ENCODE peak calls at places on chromosome 2, in ten cellular contexts. K is progenitor cell of endocrine pancreas; L is neural progenitor cell; J is MCF 10A; O is stimulated activated CD4-positive, alpha-beta T cell treated with anti-CD3 and anti-CD28 coated beads, Interleukin-1b, Interleukin-23, amount 100 ng/mL, for 24 hours; I is KBM-7; E is anterior cingulate cortex; W is foreskin melanocyte; P is stimulated activated naive B cell treated with anti-CD40 and anti-IgM and Interleukin-4, amounts not matched to agents 10 μg/mL and 1 μg/mL and 100 μg/mL, for 72 hours; B is Kasumi-1. C is an unnamed sample.

GRCh38 chr2:230814616-230815015 is 50.1 kb upstream of the ITM2C start:
- DNase-seq in K (no peak), L (peak), J (peak), O (no peak), I (peak), E (no peak), W (no peak), P (no peak), B (peak), C (no peak)

GRCh38 chr2:240574386-240575100 is 6.3 kb downstream of the RNPEPL1 start:
- DNase-seq in K (no peak), L (no peak), J (no peak), O (no peak), I (no peak), E (no peak), W (no peak), P (no peak), B (no peak), C (no peak)

GRCh38 chr2:84132371-84132770 is 326.7 kb downstream of the SUCLG1 start:
- DNase-seq in K (no peak), L (no peak), J (no peak), O (no peak), I (no peak), E (no peak), W (no peak), P (no peak), B (no peak), C (no peak)

GRCh38 chr2:26744953-26745352 is 19.1 kb upstream of the SLC35F6 start:
- DNase-seq in K (no peak), L (no peak), J (no peak), O (no peak), I (no peak), E (no peak), W (no peak), P (no peak), B (no peak), C (no peak)

GRCh38 chr2:127424598-127425379 is 6.6 kb downstream of the PROC start:
- DNase-seq in K (no peak), L (no peak), J (no peak), O (no peak), I (no peak), E (no peak), W (no peak), P (no peak), B (no peak), C (no peak)

GRCh38 chr2:8656160-8656641 is 25.7 kb upstream of the ID2 start:
- DNase-seq in K (no peak), L (no peak), J (no peak), O (no peak), I (no peak), E (no peak), W (no peak), P (no peak), B (no peak), C (no peak)

GRCh38 chr2:29066271-29066860 is 8.0 kb downstream of the PCARE start:
- DNase-seq in K (no peak), L (no peak), J (peak), O (no peak), I (no peak), E (no peak), W (no peak), P (no peak), B (no peak), C (no peak)

GRCh38 chr2:47088371-47089082 is 66.6 kb downstream of the STPG4 start:
- DNase-seq in K (no peak), L (no peak), J (no peak), O (no peak), I (no peak), E (no peak), W (no peak), P (no peak), B (no peak), C (no peak)